ENCODE peak calls at places on chromosome 12, in five cellular contexts. T, G, U, Q and L are unnamed samples.

GRCh38 chr12:21547437-21547836 is 21.3 kb downstream of the SPX start:
- DNase-seq in T (no peak), G (no peak), U (no peak), Q (no peak), L (no peak)

GRCh38 chr12:45232771-45233372 is 17.0 kb downstream of the ANO6 start:
- DNase-seq in T (no peak), G (no peak), U (peak), Q (no peak), L (peak)

GRCh38 chr12:83031301-83031700 is 344.6 kb downstream of the TMTC2 start:
- DNase-seq in T (no peak), G (no peak), U (no peak), Q (no peak), L (no peak)

GRCh38 chr12:120584343-120585149 is 3.3 kb upstream of the POP5 start:
- DNase-seq in T (peak), G (peak), U (peak), Q (peak), L (peak)

GRCh38 chr12:40308851-40309420 is 84.1 kb downstream of the LRRK2 start:
- DNase-seq in T (no peak), G (no peak), U (no peak), Q (no peak), L (no peak)

GRCh38 chr12:120199595-120200306 is 1.2 kb downstream of the RPLP0 start:
- DNase-seq in T (no peak), G (peak), U (no peak), Q (no peak), L (no peak)

GRCh38 chr12:103373088-103373523 is 122.7 kb downstream of the C12orf42 start:
- DNase-seq in T (no peak), G (no peak), U (no peak), Q (no peak), L (no peak)

GRCh38 chr12:117732761-117733160 is 236.0 kb downstream of the KSR2 start:
- DNase-seq in T (no peak), G (no peak), U (no peak), Q (no peak), L (no peak)

GRCh38 chr12:65725376-65725775 is 98.9 kb upstream of the HMGA2 start:
- DNase-seq in T (no peak), G (no peak), U (no peak), Q (no peak), L (peak)

GRCh38 chr12:91529829-91530228 is 347.2 kb upstream of the DCN start:
- DNase-seq in T (no peak), G (no peak), U (no peak), Q (no peak), L (no peak)

GRCh38 chr12:65817866-65818265 is 6.4 kb upstream of the HMGA2 start:
- DNase-seq in T (no peak), G (no peak), U (peak), Q (no peak), L (no peak)

GRCh38 chr12:127773520-127773919 is 493.4 kb upstream of the TMEM132C start:
- DNase-seq in T (no peak), G (no peak), U (no peak), Q (no peak), L (no peak)

GRCh38 chr12:113274848-113275247 is 53.6 kb downstream of the TPCN1 start:
- DNase-seq in T (no peak), G (no peak), U (no peak), Q (no peak), L (no peak)

GRCh38 chr12:76391461-76391860 is 43.2 kb upstream of the BBS10 start:
- DNase-seq in T (no peak), G (no peak), U (no peak), Q (no peak), L (no peak)

GRCh38 chr12:6089041-6089823 is 35.2 kb downstream of the VWF start:
- DNase-seq in T (no peak), G (no peak), U (no peak), Q (no peak), L (peak)